ENCODE peak calls at places on chromosomes 4 and X, in five cellular contexts. One of them, this sample, is unnamed.

GRCh38 chr4:15706646-15707362 is 3.9 kb downstream of the BST1 start:
- DNase-seq in left kidney: no peak
- DNase-seq in neuronal stem cell: no peak
- DNase-seq in bronchial epithelial cell: no peak
- DNase-seq in fibroblast of pulmonary artery: peak
- DNase-seq in this sample: no peak

GRCh38 chr4:76434901-76435688 is at the start of gene SHROOM3:
- DNase-seq in bronchial epithelial cell: peak
- DNase-seq in fibroblast of pulmonary artery: no peak
- DNase-seq in neuronal stem cell: peak
- DNase-seq in left kidney: peak
- DNase-seq in this sample: peak

GRCh38 chr4:156442961-156443360 is 489.3 kb upstream of the CTSO start:
- DNase-seq in left kidney: no peak
- DNase-seq in fibroblast of pulmonary artery: no peak
- DNase-seq in neuronal stem cell: no peak
- DNase-seq in bronchial epithelial cell: no peak
- DNase-seq in this sample: no peak

GRCh38 chr4:30721353-30722091 is 1.4 kb downstream of the PCDH7 start:
- DNase-seq in fibroblast of pulmonary artery: peak
- DNase-seq in bronchial epithelial cell: no peak
- DNase-seq in neuronal stem cell: peak
- DNase-seq in left kidney: peak
- DNase-seq in this sample: peak

GRCh38 chr4:53633608-53634007 is 42.3 kb upstream of the LNX1 start:
- DNase-seq in bronchial epithelial cell: no peak
- DNase-seq in fibroblast of pulmonary artery: peak
- DNase-seq in neuronal stem cell: no peak
- DNase-seq in left kidney: no peak
- DNase-seq in this sample: peak

GRCh38 chr4:6372649-6373525 is 99.5 kb downstream of the PPP2R2C start:
- DNase-seq in neuronal stem cell: peak
- DNase-seq in left kidney: peak
- DNase-seq in fibroblast of pulmonary artery: peak
- DNase-seq in bronchial epithelial cell: peak
- DNase-seq in this sample: peak

GRCh38 chr4:26613242-26613641 is 29.4 kb downstream of the TBC1D19 start:
- DNase-seq in bronchial epithelial cell: no peak
- DNase-seq in neuronal stem cell: no peak
- DNase-seq in fibroblast of pulmonary artery: peak
- DNase-seq in left kidney: no peak
- DNase-seq in this sample: peak

GRCh38 chr4:1851575-1852415 is 4.2 kb downstream of the LETM1 start:
- DNase-seq in bronchial epithelial cell: no peak
- DNase-seq in neuronal stem cell: no peak
- DNase-seq in fibroblast of pulmonary artery: no peak
- DNase-seq in left kidney: no peak
- DNase-seq in this sample: no peak

GRCh38 chr4:106421441-106422296 is 53.1 kb upstream of the GIMD1 start:
- DNase-seq in neuronal stem cell: no peak
- DNase-seq in fibroblast of pulmonary artery: peak
- DNase-seq in left kidney: no peak
- DNase-seq in bronchial epithelial cell: peak
- DNase-seq in this sample: peak

GRCh38 chrX:115364625-115365024 is 75.1 kb downstream of the LUZP4 start:
- DNase-seq in left kidney: no peak
- DNase-seq in fibroblast of pulmonary artery: no peak
- DNase-seq in bronchial epithelial cell: no peak
- DNase-seq in neuronal stem cell: no peak
- DNase-seq in this sample: peak

GRCh38 chrX:68647156-68647957 is at the start of gene STARD8:
- DNase-seq in left kidney: peak
- DNase-seq in fibroblast of pulmonary artery: peak
- DNase-seq in bronchial epithelial cell: no peak
- DNase-seq in neuronal stem cell: peak
- DNase-seq in this sample: peak

GRCh38 chr4:151569650-151570049 is 160.7 kb downstream of the FHIP1A start:
- DNase-seq in neuronal stem cell: no peak
- DNase-seq in fibroblast of pulmonary artery: no peak
- DNase-seq in bronchial epithelial cell: no peak
- DNase-seq in left kidney: peak
- DNase-seq in this sample: no peak

GRCh38 chrX:49037883-49038475 is 5.2 kb downstream of the TFE3 start:
- DNase-seq in bronchial epithelial cell: peak
- DNase-seq in neuronal stem cell: no peak
- DNase-seq in left kidney: no peak
- DNase-seq in fibroblast of pulmonary artery: peak
- DNase-seq in this sample: peak

GRCh38 chrX:19046343-19047215 is 62.7 kb upstream of the PHKA2 start:
- DNase-seq in neuronal stem cell: no peak
- DNase-seq in fibroblast of pulmonary artery: no peak
- DNase-seq in bronchial epithelial cell: peak
- DNase-seq in left kidney: no peak
- DNase-seq in this sample: peak

GRCh38 chr4:104616401-104616820 is 121.7 kb upstream of the CXXC4 start:
- DNase-seq in neuronal stem cell: no peak
- DNase-seq in bronchial epithelial cell: no peak
- DNase-seq in fibroblast of pulmonary artery: no peak
- DNase-seq in left kidney: peak
- DNase-seq in this sample: no peak

GRCh38 chrX:114619874-114620273 is 36.0 kb downstream of the HTR2C start:
- DNase-seq in fibroblast of pulmonary artery: peak
- DNase-seq in left kidney: peak
- DNase-seq in bronchial epithelial cell: no peak
- DNase-seq in neuronal stem cell: no peak
- DNase-seq in this sample: peak

GRCh38 chr4:16157609-16158503 is 68.4 kb downstream of the TAPT1 start:
- DNase-seq in bronchial epithelial cell: no peak
- DNase-seq in neuronal stem cell: peak
- DNase-seq in left kidney: no peak
- DNase-seq in fibroblast of pulmonary artery: peak
- DNase-seq in this sample: peak

GRCh38 chr4:111989817-111990216 is 155.4 kb upstream of the FAM241A start:
- DNase-seq in fibroblast of pulmonary artery: no peak
- DNase-seq in neuronal stem cell: no peak
- DNase-seq in bronchial epithelial cell: no peak
- DNase-seq in left kidney: no peak
- DNase-seq in this sample: no peak

GRCh38 chr4:152327606-152328453 is 208.1 kb downstream of the FBXW7 start:
- DNase-seq in bronchial epithelial cell: no peak
- DNase-seq in left kidney: no peak
- DNase-seq in fibroblast of pulmonary artery: no peak
- DNase-seq in neuronal stem cell: no peak
- DNase-seq in this sample: peak

GRCh38 chr4:52836653-52837052 is 25.5 kb upstream of the RASL11B start:
- DNase-seq in left kidney: no peak
- DNase-seq in fibroblast of pulmonary artery: no peak
- DNase-seq in neuronal stem cell: no peak
- DNase-seq in bronchial epithelial cell: no peak
- DNase-seq in this sample: no peak

GRCh38 chrX:67604979-67605703 is 61.3 kb downstream of the AR start:
- DNase-seq in neuronal stem cell: no peak
- DNase-seq in bronchial epithelial cell: peak
- DNase-seq in fibroblast of pulmonary artery: peak
- DNase-seq in left kidney: no peak
- DNase-seq in this sample: peak

GRCh38 chrX:11319689-11320302 is 26.6 kb downstream of the AMELX start:
- DNase-seq in neuronal stem cell: no peak
- DNase-seq in left kidney: no peak
- DNase-seq in fibroblast of pulmonary artery: no peak
- DNase-seq in bronchial epithelial cell: no peak
- DNase-seq in this sample: peak

GRCh38 chr4:41146716-41147506 is 67.4 kb downstream of the APBB2 start:
- DNase-seq in left kidney: peak
- DNase-seq in fibroblast of pulmonary artery: peak
- DNase-seq in bronchial epithelial cell: peak
- DNase-seq in neuronal stem cell: peak
- DNase-seq in this sample: no peak

GRCh38 chr4:149987330-149987751 is 90.9 kb upstream of the DCLK2 start:
- DNase-seq in fibroblast of pulmonary artery: peak
- DNase-seq in neuronal stem cell: no peak
- DNase-seq in bronchial epithelial cell: no peak
- DNase-seq in left kidney: peak
- DNase-seq in this sample: peak

GRCh38 chrX:149286940-149287349 is 218.2 kb downstream of the IDS start:
- DNase-seq in left kidney: peak
- DNase-seq in neuronal stem cell: peak
- DNase-seq in fibroblast of pulmonary artery: peak
- DNase-seq in bronchial epithelial cell: peak
- DNase-seq in this sample: peak

GRCh38 chr4:71857713-71858451 is 74.0 kb upstream of the GC start:
- DNase-seq in left kidney: peak
- DNase-seq in neuronal stem cell: peak
- DNase-seq in fibroblast of pulmonary artery: no peak
- DNase-seq in bronchial epithelial cell: no peak
- DNase-seq in this sample: no peak

GRCh38 chrX:8030361-8030760 is 103.1 kb upstream of the PNPLA4 start:
- DNase-seq in neuronal stem cell: no peak
- DNase-seq in fibroblast of pulmonary artery: no peak
- DNase-seq in bronchial epithelial cell: no peak
- DNase-seq in left kidney: no peak
- DNase-seq in this sample: no peak

GRCh38 chr4:39641451-39641850 is 2.8 kb upstream of the SMIM14 start:
- DNase-seq in left kidney: no peak
- DNase-seq in fibroblast of pulmonary artery: no peak
- DNase-seq in neuronal stem cell: no peak
- DNase-seq in bronchial epithelial cell: no peak
- DNase-seq in this sample: no peak

GRCh38 chr4:177108708-177109107 is 201.0 kb upstream of the NEIL3 start:
- DNase-seq in left kidney: no peak
- DNase-seq in bronchial epithelial cell: peak
- DNase-seq in neuronal stem cell: no peak
- DNase-seq in fibroblast of pulmonary artery: peak
- DNase-seq in this sample: peak

GRCh38 chrX:46180258-46180687 is 364.9 kb downstream of the ZNF674 start:
- DNase-seq in fibroblast of pulmonary artery: peak
- DNase-seq in bronchial epithelial cell: peak
- DNase-seq in neuronal stem cell: peak
- DNase-seq in left kidney: peak
- DNase-seq in this sample: peak

GRCh38 chrX:45353462-45353861 is 152.8 kb upstream of the DIPK2B start:
- DNase-seq in left kidney: no peak
- DNase-seq in fibroblast of pulmonary artery: no peak
- DNase-seq in neuronal stem cell: no peak
- DNase-seq in bronchial epithelial cell: no peak
- DNase-seq in this sample: no peak

GRCh38 chr4:186887211-186887785 is 163.6 kb upstream of the FAT1 start:
- DNase-seq in neuronal stem cell: peak
- DNase-seq in fibroblast of pulmonary artery: no peak
- DNase-seq in left kidney: peak
- DNase-seq in bronchial epithelial cell: peak
- DNase-seq in this sample: peak

GRCh38 chrX:123943074-123943473 is 18.4 kb upstream of the STAG2 start:
- DNase-seq in bronchial epithelial cell: no peak
- DNase-seq in fibroblast of pulmonary artery: no peak
- DNase-seq in neuronal stem cell: no peak
- DNase-seq in left kidney: no peak
- DNase-seq in this sample: no peak

GRCh38 chr4:75668596-75668995 is 4.6 kb downstream of the G3BP2 start:
- DNase-seq in bronchial epithelial cell: no peak
- DNase-seq in fibroblast of pulmonary artery: no peak
- DNase-seq in neuronal stem cell: no peak
- DNase-seq in left kidney: no peak
- DNase-seq in this sample: no peak

GRCh38 chrX:136215559-136215958 is 35.6 kb downstream of the MAP7D3 start:
- DNase-seq in neuronal stem cell: no peak
- DNase-seq in bronchial epithelial cell: no peak
- DNase-seq in fibroblast of pulmonary artery: no peak
- DNase-seq in left kidney: no peak
- DNase-seq in this sample: peak

GRCh38 chr4:17310269-17310652 is 201.6 kb downstream of the QDPR start:
- DNase-seq in left kidney: no peak
- DNase-seq in neuronal stem cell: no peak
- DNase-seq in fibroblast of pulmonary artery: peak
- DNase-seq in bronchial epithelial cell: no peak
- DNase-seq in this sample: peak

GRCh38 chr4:154029171-154029570 is 240.3 kb upstream of the SFRP2 start:
- DNase-seq in bronchial epithelial cell: no peak
- DNase-seq in left kidney: no peak
- DNase-seq in fibroblast of pulmonary artery: no peak
- DNase-seq in neuronal stem cell: no peak
- DNase-seq in this sample: no peak

This sample was measured in iris pigment epithelial cell.